ENCODE peak calls at places on chromosomes 7 and 10, in five cellular contexts. I is tibial nerve, L is stomach, J is HepG2, H is K562. P is an unnamed sample.

GRCh38 chr10:102647433-102648268 is 3.4 kb downstream of the TRIM8 start:
- DNase-seq in I (no peak), L (no peak), J (no peak), H (no peak), P (no peak)

GRCh38 chr7:83109352-83109751 is 53.3 kb downstream of the PCLO start:
- DNase-seq in I (no peak), L (no peak), J (no peak), H (no peak), P (no peak)

GRCh38 chr7:73858807-73859206 is 2.2 kb upstream of the TMEM270 start:
- DNase-seq in I (no peak), L (no peak), J (no peak), H (no peak), P (no peak)

GRCh38 chr10:94803307-94803706 is 40.8 kb downstream of the CYP2C19 start:
- DNase-seq in I (no peak), L (no peak), J (no peak), H (no peak), P (no peak)

GRCh38 chr7:70588610-70589009 is 543.3 kb upstream of the GALNT17 start:
- DNase-seq in I (no peak), L (no peak), J (no peak), H (no peak), P (no peak)

GRCh38 chr10:101566333-101567164 is 21.5 kb downstream of the POLL start:
- DNase-seq in I (no peak), L (no peak), J (no peak), H (peak), P (no peak)

GRCh38 chr10:88088441-88089340 is 225.3 kb downstream of the PTEN start:
- DNase-seq in I (no peak), L (no peak), J (no peak), H (no peak), P (no peak)

GRCh38 chr7:155299539-155300202 is 2.0 kb downstream of the INSIG1 start:
- DNase-seq in I (no peak), L (no peak), J (no peak), H (no peak), P (no peak)

GRCh38 chr7:36944843-36945242 is 220.5 kb upstream of the AOAH start:
- DNase-seq in I (no peak), L (no peak), J (no peak), H (no peak), P (no peak)

GRCh38 chr7:25857376-25858067 is 294.5 kb upstream of the NFE2L3 start:
- DNase-seq in I (no peak), L (no peak), J (no peak), H (peak), P (no peak)

GRCh38 chr10:113415246-113415645 is 137.6 kb upstream of the HABP2 start:
- DNase-seq in I (no peak), L (no peak), J (no peak), H (no peak), P (no peak)

GRCh38 chr7:157714166-157715070 is 377.6 kb downstream of the DNAJB6 start:
- DNase-seq in I (no peak), L (no peak), J (no peak), H (no peak), P (no peak)

GRCh38 chr10:3782099-3782455 is 2.9 kb downstream of the KLF6 start:
- DNase-seq in I (no peak), L (no peak), J (no peak), H (no peak), P (no peak)

GRCh38 chr10:86665868-86666267 is 2.4 kb upstream of the LDB3 start:
- DNase-seq in I (no peak), L (no peak), J (no peak), H (no peak), P (no peak)

GRCh38 chr10:55820478-55820877 is 540.6 kb downstream of the ZWINT start:
- DNase-seq in I (no peak), L (no peak), J (no peak), H (no peak), P (no peak)

GRCh38 chr10:114470956-114471905 is 66.9 kb upstream of the AFAP1L2 start:
- DNase-seq in I (no peak), L (peak), J (peak), H (peak), P (peak)

GRCh38 chr10:70296406-70296899 is 12.6 kb upstream of the NPFFR1 start:
- DNase-seq in I (peak), L (peak), J (no peak), H (peak), P (no peak)

GRCh38 chr7:136877509-136877908 is 9.1 kb downstream of the CHRM2 start:
- DNase-seq in I (no peak), L (no peak), J (no peak), H (no peak), P (no peak)

GRCh38 chr10:122181055-122181732 is 89.9 kb upstream of the BTBD16 start:
- DNase-seq in I (no peak), L (no peak), J (no peak), H (no peak), P (no peak)

GRCh38 chr7:12436896-12437535 is 33.4 kb upstream of the VWDE start:
- DNase-seq in I (no peak), L (no peak), J (no peak), H (no peak), P (no peak)

GRCh38 chr10:42916974-42917373 is 134.4 kb downstream of the BMS1 start:
- DNase-seq in I (no peak), L (no peak), J (no peak), H (no peak), P (no peak)

GRCh38 chr10:96632974-96633373 is 46.2 kb upstream of the TM9SF3 start:
- DNase-seq in I (no peak), L (no peak), J (no peak), H (no peak), P (no peak)

GRCh38 chr7:2824678-2825461 is 19.2 kb downstream of the GNA12 start:
- DNase-seq in I (no peak), L (no peak), J (no peak), H (no peak), P (peak)

GRCh38 chr7:14040528-14040927 is 51.1 kb upstream of the ETV1 start:
- DNase-seq in I (no peak), L (no peak), J (no peak), H (no peak), P (no peak)
- TF ChIP-seq EP300 in I (no peak), L (no peak), J (no peak), H (no peak), P (no peak)

GRCh38 chr10:7565871-7566270 is 100.9 kb downstream of the ITIH5 start:
- DNase-seq in I (no peak), L (no peak), J (no peak), H (no peak), P (no peak)

GRCh38 chr10:7563368-7563767 is 103.4 kb downstream of the ITIH5 start:
- DNase-seq in I (no peak), L (no peak), J (no peak), H (no peak), P (no peak)

GRCh38 chr10:7562026-7562425 is 104.7 kb downstream of the ITIH5 start:
- DNase-seq in I (no peak), L (no peak), J (no peak), H (no peak), P (no peak)

GRCh38 chr10:7561216-7561893 is 105.4 kb downstream of the ITIH5 start:
- DNase-seq in I (peak), L (peak), J (peak), H (no peak), P (no peak)

GRCh38 chr10:7563770-7564169 is 103.0 kb downstream of the ITIH5 start:
- DNase-seq in I (no peak), L (no peak), J (no peak), H (no peak), P (no peak)
- TF ChIP-seq EP300 in I (no peak), L (no peak), J (no peak), H (no peak), P (no peak)

DNA sequence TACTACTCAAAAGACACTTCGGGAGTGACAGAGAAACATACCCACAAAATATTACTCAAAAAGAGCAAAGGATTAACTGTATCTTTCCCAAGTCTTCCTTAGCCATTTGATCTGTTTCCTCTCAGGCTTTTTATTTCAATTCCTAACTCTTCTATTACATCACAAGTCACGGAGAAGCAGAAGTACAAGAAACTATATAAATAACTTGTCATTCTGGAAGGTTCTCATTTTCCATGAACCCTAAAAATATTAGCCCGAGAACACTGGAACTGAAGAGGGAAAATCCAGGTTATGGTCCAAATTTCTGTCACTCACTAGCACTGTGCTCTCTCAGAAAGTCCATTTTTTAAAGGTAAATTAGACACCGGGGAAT is 98.0 kb downstream of the GRB10 start:
- DNase-seq in I (no peak), L (no peak), J (no peak), H (no peak), P (no peak)
- TF ChIP-seq EP300 in I (no peak), L (no peak), J (no peak), H (no peak), P (no peak)

DNA sequence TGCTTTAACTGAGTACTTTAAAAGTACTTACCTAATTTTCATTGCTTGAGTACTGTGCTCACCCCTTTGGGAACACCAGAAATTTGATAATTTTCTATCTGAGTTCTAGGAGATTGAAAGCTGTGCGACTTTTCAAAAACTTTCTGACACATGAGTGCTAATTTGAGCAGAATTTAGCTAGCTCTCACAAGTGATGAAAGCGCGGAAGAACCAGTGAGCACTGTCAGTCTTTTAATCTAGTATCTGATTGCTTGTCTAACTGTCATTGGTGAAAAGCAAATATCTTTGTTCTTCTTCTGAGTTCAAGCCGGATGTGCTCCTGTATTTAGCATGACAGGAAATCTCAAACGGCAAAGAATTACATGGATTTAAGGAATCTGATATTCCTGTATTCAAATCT is 899.4 kb downstream of the CNTNAP2 start:
- DNase-seq in I (no peak), L (no peak), J (no peak), H (no peak), P (no peak)
- TF ChIP-seq EP300 in I (no peak), L (no peak), J (no peak), H (no peak), P (no peak)

GRCh38 chr10:31728698-31729224 is 199.9 kb downstream of the ARHGAP12 start:
- DNase-seq in I (no peak), L (no peak), J (no peak), H (no peak), P (no peak)

GRCh38 chr10:31730776-31731175 is 197.9 kb downstream of the ARHGAP12 start:
- DNase-seq in I (no peak), L (no peak), J (no peak), H (no peak), P (no peak)

DNA sequence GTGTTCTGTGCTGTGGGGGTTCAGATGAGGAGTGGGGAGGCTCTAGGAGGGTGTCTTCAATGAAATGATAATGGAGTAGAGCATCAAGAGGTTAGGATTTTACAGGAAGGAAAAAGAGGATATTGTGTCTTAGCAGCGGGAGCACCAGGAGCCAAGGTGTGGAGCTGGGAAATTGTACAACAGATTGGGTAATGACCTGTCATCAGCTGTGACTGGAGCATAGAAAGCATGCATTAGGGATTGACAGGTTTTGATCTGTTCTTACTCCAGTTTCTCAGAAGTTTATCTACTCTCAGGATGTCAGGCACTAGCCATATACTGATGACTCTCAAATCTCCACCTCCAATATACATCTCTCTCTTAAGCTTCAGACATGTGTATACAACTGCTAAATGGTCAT is 196.9 kb downstream of the ARHGAP12 start:
- DNase-seq in I (no peak), L (no peak), J (no peak), H (no peak), P (no peak)
- TF ChIP-seq EP300 in I (no peak), L (no peak), J (no peak), H (no peak), P (no peak)

GRCh38 chr7:43362652-43363428 is 220.1 kb upstream of the STK17A start:
- DNase-seq in I (no peak), L (no peak), J (no peak), H (no peak), P (no peak)

GRCh38 chr7:43364391-43364790 is 218.5 kb upstream of the STK17A start:
- DNase-seq in I (no peak), L (no peak), J (no peak), H (no peak), P (no peak)

GRCh38 chr7:43363429-43363894 is 219.4 kb upstream of the STK17A start:
- DNase-seq in I (no peak), L (no peak), J (no peak), H (no peak), P (no peak)
- TF ChIP-seq EP300 in I (no peak), L (no peak), J (no peak), H (no peak), P (no peak)

GRCh38 chr7:29381206-29382094 is 182.2 kb upstream of the PRR15 start:
- DNase-seq in I (no peak), L (no peak), J (no peak), H (no peak), P (no peak)
- TF ChIP-seq EP300 in I (no peak), L (no peak), J (no peak), H (no peak), P (no peak)

DNA sequence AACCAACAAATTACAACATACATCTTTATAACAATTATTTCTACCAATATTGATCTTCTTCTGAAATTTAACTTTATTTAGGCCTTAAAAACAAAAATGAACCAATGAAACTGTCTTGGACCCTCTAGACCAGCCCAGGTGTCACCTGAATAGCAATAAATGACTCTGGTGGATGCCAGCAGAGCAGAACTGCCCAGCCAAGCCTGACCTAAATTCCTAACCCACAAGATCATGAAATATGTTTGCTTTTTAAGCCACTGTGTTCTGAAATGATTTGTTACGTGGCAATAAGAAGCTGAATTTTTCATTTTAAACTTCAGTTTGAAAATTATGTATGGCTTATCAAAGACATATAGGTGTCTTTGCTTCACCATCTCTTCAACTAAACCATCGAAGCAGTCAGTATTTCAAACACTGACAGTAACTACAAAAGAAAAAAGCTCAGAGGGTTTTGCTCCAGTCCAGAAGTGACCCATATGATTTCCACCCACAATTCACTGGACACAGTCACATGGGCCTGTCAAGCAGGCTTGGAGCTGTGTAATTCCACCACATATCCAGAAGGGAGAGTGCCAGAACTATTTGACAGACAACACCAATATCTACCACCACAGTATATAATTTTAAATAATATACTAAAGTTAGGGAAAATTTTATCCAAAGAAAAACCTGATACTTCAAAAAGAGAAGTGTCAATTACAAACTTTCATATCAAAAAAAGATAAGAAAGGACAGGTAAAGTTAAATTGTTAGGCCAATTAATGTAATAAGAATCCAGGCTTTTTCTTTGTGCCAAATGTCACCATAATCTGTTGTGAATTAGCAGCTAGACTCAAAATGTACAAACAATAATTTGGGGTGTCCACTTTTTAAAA is 94.5 kb downstream of the KMT2C start:
- DNase-seq in I (no peak), L (peak), J (peak), H (peak), P (peak)
- TF ChIP-seq EP300 in I (no peak), L (no peak), J (no peak), H (no peak), P (no peak)

P was measured in GM12878.